ENCODE peak calls at places on chromosomes 3 and 15, in five cellular contexts. One of them, this sample, is unnamed.

GRCh38 chr15:58771621-58772235 is 626 bp downstream of the MINDY2 start:
- DNase-seq in mammary epithelial cell: peak; percentile 36
- DNase-seq in trophoblast cell: peak; percentile 62
- DNase-seq in HCT116: no peak
- DNase-seq in DND-41: peak; percentile 42
- DNase-seq in this sample: peak; percentile 48

GRCh38 chr3:117350386-117350785 is 640.8 kb downstream of the TUSC7 start:
- DNase-seq in mammary epithelial cell: no peak
- DNase-seq in trophoblast cell: no peak
- DNase-seq in HCT116: no peak
- DNase-seq in DND-41: no peak
- DNase-seq in this sample: no peak

GRCh38 chr3:122394173-122394572 is 10.2 kb downstream of the FAM162A start:
- DNase-seq in mammary epithelial cell: peak; percentile 17
- DNase-seq in trophoblast cell: no peak
- DNase-seq in HCT116: no peak
- DNase-seq in DND-41: no peak
- DNase-seq in this sample: no peak

GRCh38 chr3:45972534-45973402 is 22.9 kb downstream of the FYCO1 start:
- DNase-seq in mammary epithelial cell: peak; percentile 86
- DNase-seq in trophoblast cell: peak; percentile 93
- DNase-seq in HCT116: no peak
- DNase-seq in DND-41: peak; percentile 44
- DNase-seq in this sample: peak; percentile 93

GRCh38 chr15:38401101-38401500 is 52.8 kb upstream of the FAM98B start:
- DNase-seq in mammary epithelial cell: peak; percentile 4
- DNase-seq in trophoblast cell: no peak
- DNase-seq in HCT116: no peak
- DNase-seq in DND-41: no peak
- DNase-seq in this sample: no peak

GRCh38 chr3:58144478-58145142 is 66.2 kb downstream of the DNASE1L3 start:
- DNase-seq in mammary epithelial cell: no peak
- DNase-seq in trophoblast cell: no peak
- DNase-seq in HCT116: no peak
- DNase-seq in DND-41: no peak
- DNase-seq in this sample: no peak

GRCh38 chr15:88419830-88420229 is 47.4 kb downstream of the MRPL46 start:
- DNase-seq in mammary epithelial cell: peak; percentile 40
- DNase-seq in trophoblast cell: no peak
- DNase-seq in HCT116: no peak
- DNase-seq in DND-41: no peak
- DNase-seq in this sample: no peak

GRCh38 chr15:62625421-62626033 is 417.0 kb upstream of the TPM1 start:
- DNase-seq in mammary epithelial cell: no peak
- DNase-seq in trophoblast cell: no peak
- DNase-seq in HCT116: no peak
- DNase-seq in DND-41: no peak
- DNase-seq in this sample: no peak

GRCh38 chr15:41567261-41567660 is 8.2 kb downstream of the TYRO3 start:
- DNase-seq in mammary epithelial cell: no peak
- DNase-seq in trophoblast cell: no peak
- DNase-seq in HCT116: no peak
- DNase-seq in DND-41: no peak
- DNase-seq in this sample: no peak

GRCh38 chr3:43893721-43894120 is 203.0 kb downstream of the ABHD5 start:
- DNase-seq in mammary epithelial cell: no peak
- DNase-seq in trophoblast cell: no peak
- DNase-seq in HCT116: no peak
- DNase-seq in DND-41: no peak
- DNase-seq in this sample: no peak

GRCh38 chr3:129824926-129825541 is 68.5 kb downstream of the TMCC1 start:
- DNase-seq in mammary epithelial cell: peak; percentile 29
- DNase-seq in trophoblast cell: peak; percentile 78
- DNase-seq in HCT116: peak; percentile 58
- DNase-seq in DND-41: peak; percentile 53
- DNase-seq in this sample: peak; percentile 52

GRCh38 chr15:49223536-49224274 is 53.7 kb downstream of the GALK2 start:
- DNase-seq in mammary epithelial cell: no peak
- DNase-seq in trophoblast cell: no peak
- DNase-seq in HCT116: no peak
- DNase-seq in DND-41: no peak
- DNase-seq in this sample: no peak

GRCh38 chr3:128572013-128572412 is 78.6 kb downstream of the RPN1 start:
- DNase-seq in mammary epithelial cell: no peak
- DNase-seq in trophoblast cell: no peak
- DNase-seq in HCT116: no peak
- DNase-seq in DND-41: no peak
- DNase-seq in this sample: no peak

GRCh38 chr3:180744226-180744625 is 64.9 kb upstream of the CCDC39 start:
- DNase-seq in mammary epithelial cell: no peak
- DNase-seq in trophoblast cell: no peak
- DNase-seq in HCT116: no peak
- DNase-seq in DND-41: no peak
- DNase-seq in this sample: no peak

GRCh38 chr3:131361464-131362421 is 19.8 kb upstream of the NUDT16 start:
- DNase-seq in mammary epithelial cell: peak; percentile 65
- DNase-seq in trophoblast cell: peak; percentile 97
- DNase-seq in HCT116: peak; percentile 98
- DNase-seq in DND-41: no peak
- DNase-seq in this sample: peak; percentile 88

GRCh38 chr3:4841783-4842440 is 137.3 kb upstream of the BHLHE40 start:
- DNase-seq in mammary epithelial cell: peak; percentile 34
- DNase-seq in trophoblast cell: peak; percentile 78
- DNase-seq in HCT116: no peak
- DNase-seq in DND-41: no peak
- DNase-seq in this sample: no peak

GRCh38 chr3:160473233-160473632 is 23.6 kb upstream of the TRIM59 start:
- DNase-seq in mammary epithelial cell: peak; percentile 74
- DNase-seq in trophoblast cell: no peak
- DNase-seq in HCT116: no peak
- DNase-seq in DND-41: no peak
- DNase-seq in this sample: no peak

GRCh38 chr3:49119439-49119838 is 1.2 kb downstream of the USP19 start:
- DNase-seq in mammary epithelial cell: peak; percentile 42
- DNase-seq in trophoblast cell: no peak
- DNase-seq in HCT116: no peak
- DNase-seq in DND-41: no peak
- DNase-seq in this sample: no peak

GRCh38 chr3:143775401-143775970 is 72.8 kb downstream of the SLC9A9 start:
- DNase-seq in mammary epithelial cell: peak; percentile 44
- DNase-seq in trophoblast cell: peak; percentile 69
- DNase-seq in HCT116: peak; percentile 21
- DNase-seq in DND-41: peak; percentile 27
- DNase-seq in this sample: no peak

GRCh38 chr3:171620825-171621434 is 160.7 kb upstream of the TNIK start:
- DNase-seq in mammary epithelial cell: peak; percentile 11
- DNase-seq in trophoblast cell: no peak
- DNase-seq in HCT116: peak; percentile 7
- DNase-seq in DND-41: no peak
- DNase-seq in this sample: no peak

GRCh38 chr3:3403700-3404099 is 224.2 kb upstream of the CRBN start:
- DNase-seq in mammary epithelial cell: no peak
- DNase-seq in trophoblast cell: no peak
- DNase-seq in HCT116: no peak
- DNase-seq in DND-41: no peak
- DNase-seq in this sample: no peak

GRCh38 chr3:184551614-184552256 is 9.8 kb upstream of the EPHB3 start:
- DNase-seq in mammary epithelial cell: no peak
- DNase-seq in trophoblast cell: no peak
- DNase-seq in HCT116: no peak
- DNase-seq in DND-41: no peak
- DNase-seq in this sample: no peak

GRCh38 chr3:38960042-38960622 is 91.6 kb downstream of the SCN11A start:
- DNase-seq in mammary epithelial cell: no peak
- DNase-seq in trophoblast cell: no peak
- DNase-seq in HCT116: no peak
- DNase-seq in DND-41: no peak
- DNase-seq in this sample: no peak

GRCh38 chr15:99504823-99505551 is 60.8 kb upstream of the MEF2A start:
- DNase-seq in mammary epithelial cell: peak; percentile 45
- DNase-seq in trophoblast cell: no peak
- DNase-seq in HCT116: no peak
- DNase-seq in DND-41: no peak
- DNase-seq in this sample: peak; percentile 10

GRCh38 chr3:51621091-51621892 is 49.8 kb upstream of the TEX264 start:
- DNase-seq in mammary epithelial cell: peak; percentile 27
- DNase-seq in trophoblast cell: no peak
- DNase-seq in HCT116: no peak
- DNase-seq in DND-41: no peak
- DNase-seq in this sample: no peak

GRCh38 chr3:38580450-38581382 is 68.8 kb downstream of the SCN5A start:
- DNase-seq in mammary epithelial cell: no peak
- DNase-seq in trophoblast cell: no peak
- DNase-seq in HCT116: no peak
- DNase-seq in DND-41: no peak
- DNase-seq in this sample: no peak

GRCh38 chr3:152444029-152444641 is 175.4 kb downstream of the MBNL1 start:
- DNase-seq in mammary epithelial cell: peak; percentile 42
- DNase-seq in trophoblast cell: peak; percentile 73
- DNase-seq in HCT116: peak; percentile 38
- DNase-seq in DND-41: no peak
- DNase-seq in this sample: peak; percentile 63

GRCh38 chr15:61327019-61327631 is 98.0 kb upstream of the RORA start:
- DNase-seq in mammary epithelial cell: no peak
- DNase-seq in trophoblast cell: no peak
- DNase-seq in HCT116: no peak
- DNase-seq in DND-41: no peak
- DNase-seq in this sample: no peak

GRCh38 chr15:39453500-39454073 is 127.3 kb upstream of the THBS1 start:
- DNase-seq in mammary epithelial cell: no peak
- DNase-seq in trophoblast cell: peak; percentile 39
- DNase-seq in HCT116: no peak
- DNase-seq in DND-41: no peak
- DNase-seq in this sample: no peak

DNA sequence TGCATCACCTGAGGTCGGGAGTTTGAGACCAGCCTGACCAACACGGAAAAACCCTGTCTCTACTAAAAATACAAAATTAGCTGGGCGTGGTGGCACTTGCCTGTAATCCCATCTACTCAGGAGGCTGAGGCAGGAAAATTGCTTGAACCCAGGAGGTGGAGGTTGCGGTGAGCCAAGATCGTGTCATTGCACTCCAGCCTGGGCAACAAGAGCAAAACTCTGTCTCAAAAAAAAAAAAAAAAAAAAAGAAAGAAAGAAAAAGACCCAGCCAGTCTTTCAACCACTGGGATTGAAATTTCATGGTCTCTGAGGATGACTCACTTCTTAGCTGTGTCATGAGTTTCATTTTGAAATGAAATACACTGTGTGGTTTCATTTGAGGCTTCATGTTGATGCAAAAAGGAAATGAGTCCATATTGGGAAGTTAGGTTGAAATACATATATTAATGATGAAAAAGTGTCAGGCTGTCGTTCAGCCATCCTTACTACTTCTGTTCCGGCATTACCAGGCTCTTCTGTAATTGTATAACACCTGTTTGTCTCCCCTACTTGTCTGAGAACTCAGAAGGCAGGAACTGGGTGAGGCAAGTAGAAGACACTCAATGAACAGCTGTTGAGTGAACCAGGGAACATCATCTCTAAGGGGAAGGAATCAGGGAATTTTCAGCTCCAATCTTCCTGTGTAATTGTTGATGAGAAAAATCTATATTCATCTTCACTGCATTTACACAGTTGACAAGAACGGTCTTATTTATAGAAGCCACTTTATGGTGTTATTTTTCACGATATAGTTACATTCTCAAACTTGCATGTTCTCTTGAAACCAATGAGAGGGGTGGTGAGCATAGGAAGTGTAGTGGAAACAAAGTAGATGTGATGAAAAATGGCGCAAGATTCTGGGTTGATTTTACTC is 87.4 kb downstream of the NFKBIZ start:
- DNase-seq in mammary epithelial cell: peak; percentile 94
- DNase-seq in trophoblast cell: peak; percentile 45
- DNase-seq in HCT116: no peak
- DNase-seq in DND-41: no peak
- DNase-seq in this sample: no peak
- H3K27ac ChIP-seq in mammary epithelial cell: peak overlapping the region; percentile 94
- H3K27ac ChIP-seq in trophoblast cell: no peak overlapping the region
- H3K27ac ChIP-seq in HCT116: no peak overlapping the region
- H3K27ac ChIP-seq in DND-41: no peak overlapping the region
- H3K27ac ChIP-seq in this sample: peak overlapping the region; percentile 75

GRCh38 chr3:13223574-13224237 is 150.5 kb upstream of the IQSEC1 start:
- DNase-seq in mammary epithelial cell: no peak
- DNase-seq in trophoblast cell: peak; percentile 70
- DNase-seq in HCT116: no peak
- DNase-seq in DND-41: peak; percentile 31
- DNase-seq in this sample: no peak
- H2AFZ ChIP-seq in mammary epithelial cell: no peak overlapping the region
- H2AFZ ChIP-seq in trophoblast cell: no peak overlapping the region
- H2AFZ ChIP-seq in HCT116: no peak overlapping the region
- H2AFZ ChIP-seq in DND-41: no peak overlapping the region
- H2AFZ ChIP-seq in this sample: no peak overlapping the region

DNA sequence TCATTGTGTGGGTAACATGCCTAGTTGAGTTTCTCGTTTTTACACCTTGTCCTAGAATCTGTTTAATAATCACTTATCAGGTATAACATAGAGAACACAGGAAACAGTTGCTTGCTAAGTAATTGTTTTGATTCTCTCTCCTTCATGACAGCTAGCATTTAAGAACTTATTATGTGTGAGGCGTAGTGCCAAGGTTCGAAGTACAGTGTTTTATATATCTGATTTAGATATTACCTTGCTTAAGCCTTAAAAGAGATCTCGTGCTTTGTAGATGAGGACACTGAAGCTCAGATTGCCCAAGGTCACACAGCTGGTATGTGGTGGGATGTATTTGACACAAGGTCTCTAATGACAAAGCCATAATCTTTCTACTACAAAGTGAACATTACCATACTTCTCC is 29.0 kb upstream of the IFT57 start:
- DNase-seq in mammary epithelial cell: no peak
- DNase-seq in trophoblast cell: no peak
- DNase-seq in HCT116: no peak
- DNase-seq in DND-41: no peak
- DNase-seq in this sample: no peak
- H3K27ac ChIP-seq in mammary epithelial cell: no peak overlapping the region
- H3K27ac ChIP-seq in trophoblast cell: no peak overlapping the region
- H3K27ac ChIP-seq in HCT116: no peak overlapping the region
- H3K27ac ChIP-seq in DND-41: no peak overlapping the region
- H3K27ac ChIP-seq in this sample: no peak overlapping the region

GRCh38 chr15:32888221-32888761 is 170.5 kb downstream of the GREM1 start:
- DNase-seq in mammary epithelial cell: no peak
- DNase-seq in trophoblast cell: no peak
- DNase-seq in HCT116: no peak
- DNase-seq in DND-41: no peak
- DNase-seq in this sample: no peak
- H2AFZ ChIP-seq in mammary epithelial cell: no peak overlapping the region
- H2AFZ ChIP-seq in trophoblast cell: no peak overlapping the region
- H2AFZ ChIP-seq in HCT116: no peak overlapping the region
- H2AFZ ChIP-seq in DND-41: no peak overlapping the region
- H2AFZ ChIP-seq in this sample: no peak overlapping the region

DNA sequence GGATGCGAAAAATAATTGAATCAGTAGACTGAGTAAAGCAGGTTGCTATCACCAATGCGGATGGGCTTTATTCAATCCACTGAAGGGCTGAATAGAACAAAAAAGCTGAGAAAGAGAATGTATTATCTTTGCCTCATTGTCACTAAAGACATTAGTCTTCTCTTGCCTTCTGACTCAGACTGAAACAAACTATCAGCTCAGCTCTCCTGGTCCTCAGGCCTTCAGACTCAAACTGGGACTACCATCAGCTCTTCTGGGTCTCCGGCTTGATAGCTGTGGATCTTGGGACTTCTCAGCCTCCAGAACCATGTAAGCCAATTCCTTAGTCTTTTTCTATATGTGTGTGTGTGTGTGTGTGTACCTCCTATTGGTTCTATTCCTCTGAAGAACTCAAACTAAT is 12.6 kb downstream of the IFT57 start:
- DNase-seq in mammary epithelial cell: no peak
- DNase-seq in trophoblast cell: no peak
- DNase-seq in HCT116: no peak
- DNase-seq in DND-41: no peak
- DNase-seq in this sample: no peak
- H3K27ac ChIP-seq in mammary epithelial cell: no peak overlapping the region
- H3K27ac ChIP-seq in trophoblast cell: no peak overlapping the region
- H3K27ac ChIP-seq in HCT116: no peak overlapping the region
- H3K27ac ChIP-seq in DND-41: no peak overlapping the region
- H3K27ac ChIP-seq in this sample: no peak overlapping the region